ENCODE peak calls at places on chromosomes 4 and X, in four cellular contexts. B is H1, K is HepG2, H is GM12878. G is an unnamed sample.

GRCh38 chr4:66575024-66575696 is 904.9 kb upstream of the EPHA5 start:
- DNase-seq in B (no peak), K (peak; percentile 59), H (no peak), G (no peak)

GRCh38 chr4:5461477-5461876 is 246.9 kb downstream of the EVC2 start:
- DNase-seq in B (no peak), K (no peak), H (no peak), G (no peak)

GRCh38 chr4:99790796-99791617 is 25.6 kb upstream of the DAPP1 start:
- DNase-seq in B (no peak), K (no peak), H (no peak), G (no peak)

GRCh38 chrX:88789825-88790224 is 42.8 kb downstream of the CPXCR1 start:
- DNase-seq in B (no peak), K (no peak), H (no peak), G (no peak)

GRCh38 chrX:3094261-3094660 is 53.0 kb downstream of the ARSF start:
- DNase-seq in B (no peak), K (no peak), H (no peak), G (no peak)

GRCh38 chr4:1899149-1900086 is 28.2 kb downstream of the NSD2 start:
- DNase-seq in B (peak; percentile 82), K (peak; percentile 70), H (peak; percentile 53), G (peak; percentile 68)

GRCh38 chr4:2570551-2571222 is 34.2 kb downstream of the FAM193A start:
- DNase-seq in B (no peak), K (no peak), H (peak; percentile 30), G (no peak)

GRCh38 chr4:138188406-138189084 is 53.6 kb downstream of the SLC7A11 start:
- DNase-seq in B (no peak), K (no peak), H (no peak), G (no peak)

GRCh38 chrX:21843179-21843578 is 3.8 kb downstream of the MBTPS2 start:
- DNase-seq in B (no peak), K (peak; percentile 39), H (no peak), G (no peak)

GRCh38 chr4:176443117-176443516 is 123.4 kb downstream of the SPCS3 start:
- DNase-seq in B (no peak), K (no peak), H (no peak), G (no peak)

GRCh38 chrX:153190384-153190783 is 11.3 kb downstream of the MAGEA1 start:
- DNase-seq in B (no peak), K (no peak), H (no peak), G (no peak)

GRCh38 chr4:40594261-40595178 is 35.1 kb downstream of the RBM47 start:
- DNase-seq in B (no peak), K (no peak), H (no peak), G (no peak)

GRCh38 chrX:1531106-1531890 is 5.7 kb downstream of the P2RY8 start:
- DNase-seq in B (peak; percentile 36), K (no peak), H (no peak), G (no peak)

GRCh38 chrX:53166103-53166502 is 58.9 kb downstream of the KDM5C start:
- DNase-seq in B (no peak), K (no peak), H (no peak), G (no peak)

GRCh38 chr4:152217896-152218295 is 318.0 kb downstream of the FBXW7 start:
- DNase-seq in B (no peak), K (no peak), H (no peak), G (no peak)

GRCh38 chr4:152032722-152033131 is 271.9 kb upstream of the GATB start:
- DNase-seq in B (no peak), K (no peak), H (no peak), G (no peak)

GRCh38 chrX:136529795-136530194 is 2.2 kb upstream of the VGLL1 start:
- DNase-seq in B (no peak), K (no peak), H (no peak), G (no peak)

GRCh38 chr4:105352826-105353225 is 121.0 kb downstream of the PPA2 start:
- DNase-seq in B (no peak), K (no peak), H (peak; percentile 11), G (no peak)

GRCh38 chr4:85793256-85793655 is 318.3 kb downstream of the ARHGAP24 start:
- DNase-seq in B (no peak), K (no peak), H (no peak), G (no peak)

GRCh38 chrX:133390647-133391046 is 24.6 kb downstream of the GPC4 start:
- DNase-seq in B (no peak), K (no peak), H (no peak), G (no peak)

GRCh38 chr4:930827-931193 is 1.3 kb downstream of the GAK start:
- DNase-seq in B (no peak), K (no peak), H (no peak), G (no peak)

GRCh38 chrX:53089224-53089842 is 4.6 kb upstream of the KANTR start:
- DNase-seq in B (no peak), K (no peak), H (no peak), G (no peak)

GRCh38 chr4:38166768-38167167 is 206.6 kb downstream of the PTTG2 start:
- DNase-seq in B (no peak), K (no peak), H (no peak), G (no peak)

GRCh38 chr4:57182132-57182874 is 72.1 kb upstream of the IGFBP7 start:
- DNase-seq in B (no peak), K (no peak), H (no peak), G (no peak)

GRCh38 chr4:88008624-88009235 is 1.3 kb downstream of the PKD2 start:
- DNase-seq in B (no peak), K (no peak), H (no peak), G (no peak)

GRCh38 chr4:181465826-181466225 is 777.4 kb upstream of the TENM3 start:
- DNase-seq in B (no peak), K (no peak), H (no peak), G (no peak)

GRCh38 chrX:123087326-123087725 is 96.8 kb upstream of the GRIA3 start:
- DNase-seq in B (no peak), K (peak; percentile 81), H (no peak), G (no peak)

GRCh38 chrX:39772057-39772832 is 325.5 kb downstream of the BCOR start:
- DNase-seq in B (no peak), K (peak; percentile 81), H (no peak), G (peak; percentile 94)

GRCh38 chrX:2608638-2609430 is 82.3 kb upstream of the CD99 start:
- DNase-seq in B (peak; percentile 84), K (peak; percentile 72), H (no peak), G (peak; percentile 60)

GRCh38 chrX:129984196-129984962 is 1.9 kb downstream of the BCORL1 start:
- DNase-seq in B (peak; percentile 53), K (no peak), H (no peak), G (no peak)

GRCh38 chr4:156654410-156654809 is 317.2 kb downstream of the PDGFC start:
- DNase-seq in B (no peak), K (peak; percentile 66), H (no peak), G (no peak)

GRCh38 chr4:2799444-2799911 is 6.6 kb downstream of the SH3BP2 start:
- DNase-seq in B (no peak), K (no peak), H (no peak), G (no peak)

GRCh38 chr4:21512351-21512750 is 436.2 kb downstream of the KCNIP4 start:
- DNase-seq in B (no peak), K (no peak), H (no peak), G (peak; percentile 35)

GRCh38 chr4:113434247-113434587 is 327.3 kb downstream of the CAMK2D start:
- DNase-seq in B (no peak), K (peak; percentile 10), H (no peak), G (no peak)

GRCh38 chr4:39497909-39498723 is 29.1 kb downstream of the UGDH start:
- DNase-seq in B (peak; percentile 32), K (no peak), H (no peak), G (no peak)

GRCh38 chr4:20832821-20833220 is 132.6 kb downstream of the PACRGL start:
- DNase-seq in B (no peak), K (no peak), H (no peak), G (no peak)

GRCh38 chr4:184787766-184788503 is 37.8 kb downstream of the ACSL1 start:
- DNase-seq in B (no peak), K (no peak), H (no peak), G (no peak)
- TF ChIP-seq SUZ12 in B (no peak), K (no peak), H (no peak), G (no peak)

GRCh38 chr4:158580064-158580463 is 58.4 kb downstream of the RXFP1 start:
- DNase-seq in B (no peak), K (no peak), H (no peak), G (peak; percentile 27)
- TF ChIP-seq ZNF274 in B (no peak), K (no peak), H (no peak), G (no peak)

GRCh38 chr4:186604124-186604627 is 48.8 kb upstream of the MTNR1A start:
- DNase-seq in B (no peak), K (peak; percentile 59), H (no peak), G (no peak)
- TF ChIP-seq SUZ12 in B (no peak), K (no peak), H (no peak), G (no peak)

GRCh38 chr4:186755550-186756519 is 32.2 kb upstream of the FAT1 start:
- DNase-seq in B (no peak), K (peak; percentile 97), H (no peak), G (no peak)
- TF ChIP-seq ZNF274 in B (no peak), K (no peak), H (no peak), G (no peak)

DNA sequence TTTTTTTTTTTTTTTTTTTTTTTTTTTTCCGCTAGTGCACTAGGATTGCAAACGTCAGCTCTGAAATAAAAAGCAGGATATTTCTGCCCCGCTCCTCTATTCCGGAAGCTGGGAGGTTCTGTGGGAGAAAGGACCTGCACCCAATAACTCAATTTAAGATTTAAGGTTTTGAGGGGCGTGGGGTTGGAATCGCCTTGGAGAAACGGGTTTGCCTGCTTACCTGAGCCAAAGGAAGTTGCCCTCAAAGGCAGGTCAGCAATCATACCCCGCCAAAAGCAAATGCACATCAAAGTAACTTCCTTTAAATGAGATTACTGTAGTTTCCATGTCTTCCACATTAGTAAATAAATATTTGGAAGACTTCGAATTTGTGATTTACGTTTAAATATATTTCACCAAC is 952 bp upstream of the HS3ST1 start:
- DNase-seq in B (no peak), K (no peak), H (no peak), G (no peak)
- TF ChIP-seq SUZ12 in B (no peak), K (no peak), H (no peak), G (no peak)

G was measured in NT2/D1.